ENCODE peak calls at places on chromosome 22, in seven cellular contexts. I is IMR-90, L is right atrium auricular region, U is PC-3, H is neural progenitor cell, V is testis, B is SK-N-SH. O is an unnamed sample.

GRCh38 chr22:42800731-42801536 is 56.1 kb downstream of the ARFGAP3 start:
- DNase-seq in I (no peak), L (no peak), U (no peak), H (no peak), V (peak), B (no peak), O (no peak)

GRCh38 chr22:47630741-47631534 is 868.5 kb downstream of the TBC1D22A start:
- DNase-seq in I (no peak), L (peak), U (no peak), H (no peak), V (no peak), B (no peak), O (no peak)

GRCh38 chr22:42473484-42474193 is 41.4 kb upstream of the NFAM1 start:
- DNase-seq in I (peak), L (no peak), U (peak), H (peak), V (peak), B (peak), O (peak)

GRCh38 chr22:45757068-45757467 is 85.4 kb downstream of the ATXN10 start:
- DNase-seq in I (peak), L (no peak), U (no peak), H (peak), V (peak), B (no peak), O (no peak)

GRCh38 chr22:47286590-47286989 is 524.1 kb downstream of the TBC1D22A start:
- DNase-seq in I (no peak), L (no peak), U (no peak), H (no peak), V (no peak), B (no peak), O (no peak)

GRCh38 chr22:41229730-41230398 is 10.9 kb downstream of the CHADL start:
- DNase-seq in I (no peak), L (no peak), U (no peak), H (no peak), V (no peak), B (no peak), O (no peak)

GRCh38 chr22:43532301-43533050 is 120.7 kb downstream of the MPPED1 start:
- DNase-seq in I (no peak), L (no peak), U (no peak), H (no peak), V (no peak), B (no peak), O (no peak)

GRCh38 chr22:33126881-33127280 is 68.7 kb upstream of the SYN3 start:
- DNase-seq in I (no peak), L (no peak), U (no peak), H (peak), V (no peak), B (peak), O (peak)

GRCh38 chr22:27534720-27535125 is 266.8 kb downstream of the MN1 start:
- DNase-seq in I (peak), L (no peak), U (no peak), H (no peak), V (no peak), B (no peak), O (no peak)

GRCh38 chr22:44292007-44292370 is 20.8 kb downstream of the SHISAL1 start:
- DNase-seq in I (no peak), L (no peak), U (no peak), H (peak), V (no peak), B (no peak), O (no peak)

GRCh38 chr22:40107756-40108437 is 69.8 kb upstream of the TNRC6B start:
- DNase-seq in I (peak), L (no peak), U (peak), H (no peak), V (peak), B (no peak), O (peak)

GRCh38 chr22:46355369-46355995 is 20.0 kb downstream of the TRMU start:
- DNase-seq in I (peak), L (no peak), U (peak), H (peak), V (peak), B (peak), O (peak)

GRCh38 chr22:33405194-33405593 is 347.0 kb upstream of the SYN3 start:
- DNase-seq in I (no peak), L (no peak), U (no peak), H (no peak), V (no peak), B (no peak), O (no peak)

GRCh38 chr22:35835267-35835997 is 117.8 kb downstream of the APOL5 start:
- DNase-seq in I (peak), L (no peak), U (peak), H (no peak), V (no peak), B (no peak), O (peak)

GRCh38 chr22:46352691-46353386 is 17.3 kb downstream of the TRMU start:
- DNase-seq in I (peak), L (peak), U (peak), H (no peak), V (no peak), B (no peak), O (peak)

GRCh38 chr22:43293661-43294392 is 49.3 kb downstream of the SCUBE1 start:
- DNase-seq in I (peak), L (no peak), U (peak), H (peak), V (no peak), B (no peak), O (no peak)

GRCh38 chr22:32644252-32645100 is 157.0 kb upstream of the TIMP3 start:
- DNase-seq in I (peak), L (peak), U (no peak), H (no peak), V (no peak), B (no peak), O (peak)

GRCh38 chr22:25130462-25130861 is 69.2 kb upstream of the CRYBB3 start:
- DNase-seq in I (no peak), L (no peak), U (no peak), H (no peak), V (no peak), B (no peak), O (no peak)

GRCh38 chr22:25134451-25134850 is 65.2 kb upstream of the CRYBB3 start:
- DNase-seq in I (no peak), L (no peak), U (no peak), H (no peak), V (no peak), B (no peak), O (no peak)

GRCh38 chr22:25134028-25134427 is 65.6 kb upstream of the CRYBB3 start:
- DNase-seq in I (no peak), L (no peak), U (peak), H (no peak), V (no peak), B (peak), O (peak)

GRCh38 chr22:25127274-25127673 is 72.4 kb upstream of the CRYBB3 start:
- DNase-seq in I (no peak), L (no peak), U (no peak), H (peak), V (no peak), B (no peak), O (no peak)

DNA sequence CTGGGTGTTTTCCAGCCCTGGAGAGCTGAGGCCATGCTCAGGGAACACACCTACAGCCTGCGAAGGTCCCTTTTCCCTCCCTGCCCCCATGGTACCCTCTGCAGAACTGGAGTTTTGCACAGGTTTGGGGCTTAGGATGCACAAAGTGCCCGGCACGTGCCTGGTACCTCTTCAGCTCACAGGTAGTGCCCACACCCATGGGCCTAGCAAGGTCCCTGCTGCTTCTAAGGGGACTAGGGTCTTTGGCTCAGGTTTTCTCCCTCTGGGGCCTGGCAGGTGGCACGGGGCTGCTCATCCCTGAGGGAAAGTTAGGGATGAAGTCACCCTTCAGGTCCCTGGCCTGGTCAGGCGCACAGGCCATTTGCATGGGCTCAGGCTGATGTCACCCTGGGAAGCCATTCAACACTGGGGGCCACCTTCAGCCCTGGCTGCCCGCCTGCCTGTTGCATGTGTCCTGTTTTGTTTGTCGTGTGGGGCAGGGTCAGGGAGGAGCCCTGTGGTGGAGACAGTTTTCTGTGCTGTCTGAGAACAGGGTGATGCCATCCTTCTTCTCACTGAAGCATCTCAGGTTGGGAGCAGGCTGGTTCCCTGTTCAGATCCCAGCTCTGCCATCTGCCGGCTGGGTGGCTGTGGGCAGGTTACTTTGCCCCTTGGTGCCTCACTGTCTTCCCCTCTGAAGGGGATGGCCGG is 68.3 kb upstream of the CRYBB3 start:
- DNase-seq in I (no peak), L (no peak), U (no peak), H (no peak), V (no peak), B (no peak), O (no peak)
- TF ChIP-seq CTCF in I (no peak), L (no peak), U (peak), H (no peak), V (no peak), B (no peak), O (no peak)

GRCh38 chr22:20390394-20390907 is 3.5 kb upstream of the ZNF74 start:
- DNase-seq in I (no peak), L (no peak), U (no peak), H (no peak), V (no peak), B (no peak), O (no peak)

GRCh38 chr22:20395181-20395896 is 1.4 kb downstream of the ZNF74 start:
- DNase-seq in I (no peak), L (no peak), U (no peak), H (no peak), V (no peak), B (peak), O (no peak)

GRCh38 chr22:20393705-20394476 is at the start of gene ZNF74:
- DNase-seq in I (peak), L (peak), U (peak), H (peak), V (peak), B (peak), O (peak)

GRCh38 chr22:20391222-20391621 is 2.7 kb upstream of the ZNF74 start:
- DNase-seq in I (no peak), L (no peak), U (no peak), H (no peak), V (no peak), B (no peak), O (no peak)

GRCh38 chr22:20392983-20393704 is 807 bp upstream of the ZNF74 start:
- DNase-seq in I (no peak), L (no peak), U (no peak), H (no peak), V (no peak), B (no peak), O (no peak)
- H3K27ac ChIP-seq in I (peak), L (peak), U (no peak), H (no peak), V (peak), B (peak), O (peak)

GRCh38 chr22:30985561-30986208 is 16.6 kb downstream of the TUG1 start:
- DNase-seq in I (no peak), L (no peak), U (peak), H (no peak), V (no peak), B (no peak), O (no peak)
- TF ChIP-seq CTCF in I (no peak), L (no peak), U (no peak), H (no peak), V (no peak), B (no peak), O (no peak)

GRCh38 chr22:23915230-23915754 is 21.1 kb downstream of the MIF start:
- DNase-seq in I (no peak), L (peak), U (no peak), H (no peak), V (no peak), B (no peak), O (no peak)
- H3K27ac ChIP-seq in I (no peak), L (peak), U (no peak), H (no peak), V (no peak), B (no peak), O (no peak)

GRCh38 chr22:37027556-37027955 is 8.0 kb downstream of the MPST start:
- DNase-seq in I (no peak), L (no peak), U (no peak), H (no peak), V (no peak), B (no peak), O (no peak)
- TF ChIP-seq CTCF in I (no peak), L (no peak), U (no peak), H (no peak), V (no peak), B (no peak), O (no peak)

GRCh38 chr22:20946991-20947390 is 20.1 kb upstream of the AIFM3 start:
- DNase-seq in I (no peak), L (no peak), U (no peak), H (no peak), V (no peak), B (no peak), O (no peak)
- H3K27ac ChIP-seq in I (no peak), L (peak), U (no peak), H (no peak), V (no peak), B (peak), O (no peak)

DNA sequence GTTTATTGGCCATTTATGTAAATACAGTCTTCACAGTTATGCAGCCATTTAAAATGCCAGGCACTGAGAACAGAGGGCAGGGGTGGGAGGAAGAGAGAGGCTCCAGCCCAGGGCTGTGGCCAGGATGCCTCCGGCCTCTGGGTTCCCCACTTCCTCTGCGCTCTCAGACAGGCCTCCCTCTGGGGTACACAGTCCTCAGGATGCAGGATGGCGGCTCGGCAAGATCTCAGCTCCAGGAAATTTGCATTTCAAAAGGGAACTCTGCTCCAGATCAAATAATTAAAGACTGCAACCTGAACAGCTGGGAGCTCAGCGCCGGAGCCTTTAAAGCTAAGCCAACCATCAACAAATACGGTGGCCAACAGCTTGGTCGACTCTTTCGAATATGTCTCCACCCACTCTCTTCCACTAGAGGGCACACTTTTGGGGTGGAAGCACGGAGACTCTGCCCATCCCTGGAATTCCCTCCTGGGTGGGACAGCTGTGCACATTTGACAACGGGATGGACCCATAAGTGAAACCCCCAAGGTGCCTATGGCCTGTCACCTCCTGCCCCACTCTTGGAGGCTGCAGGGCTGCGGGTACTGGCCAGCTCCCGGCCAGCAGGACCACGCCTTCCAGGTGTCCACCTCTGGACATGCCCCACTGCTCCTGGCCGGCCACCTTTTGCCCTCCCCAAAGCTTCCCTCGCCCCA is 1044.7 kb downstream of the BRD1 start:
- DNase-seq in I (no peak), L (peak), U (no peak), H (peak), V (no peak), B (peak), O (no peak)
- TF ChIP-seq CTCF in I (no peak), L (peak), U (peak), H (peak), V (no peak), B (peak), O (no peak)

GRCh38 chr22:39070186-39070585 is 6.9 kb upstream of the APOBEC3G start:
- DNase-seq in I (no peak), L (no peak), U (no peak), H (no peak), V (no peak), B (no peak), O (no peak)

GRCh38 chr22:39073941-39074340 is 3.1 kb upstream of the APOBEC3G start:
- DNase-seq in I (no peak), L (no peak), U (no peak), H (no peak), V (no peak), B (no peak), O (no peak)

DNA sequence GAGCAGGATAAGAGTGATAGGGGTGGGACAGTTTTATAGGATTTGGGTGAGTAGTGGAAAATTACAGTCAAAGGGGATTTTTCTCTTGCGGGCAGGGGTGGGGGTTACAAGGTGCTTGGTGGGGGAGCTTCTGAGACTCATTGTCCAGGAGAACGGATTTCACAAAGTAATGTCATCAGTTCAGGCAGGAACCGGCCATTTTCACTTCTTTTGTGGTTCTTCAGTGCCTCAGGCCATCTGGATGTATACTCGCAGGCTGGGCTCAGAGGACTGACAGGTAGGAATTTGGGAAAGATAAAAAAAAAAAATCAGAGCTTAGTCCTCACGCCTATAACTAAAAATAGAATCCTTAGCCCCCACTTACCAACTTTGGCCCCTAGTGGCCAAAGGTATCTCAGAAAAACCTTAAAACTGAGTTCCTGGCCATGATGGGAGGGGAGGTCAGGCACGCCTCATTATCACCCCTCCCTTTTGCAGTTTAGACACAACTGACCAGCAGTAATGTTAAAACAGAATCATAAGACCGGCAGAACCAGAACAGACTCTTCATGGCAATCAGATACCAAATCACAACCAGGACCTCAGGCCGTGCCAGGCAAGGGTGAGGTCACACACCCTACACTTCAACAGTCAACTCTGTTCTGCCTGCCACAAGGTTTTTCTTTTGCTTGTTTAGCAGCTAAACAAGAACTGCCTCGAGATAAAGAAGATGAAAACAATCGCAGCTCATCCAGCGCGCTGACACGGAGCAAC is 8.9 kb upstream of the APOBEC3G start:
- DNase-seq in I (no peak), L (no peak), U (peak), H (no peak), V (no peak), B (no peak), O (no peak)
- H3K27ac ChIP-seq in I (no peak), L (no peak), U (peak), H (no peak), V (no peak), B (no peak), O (no peak)

O was measured in RWPE1.